ENCODE peak calls at places on chromosomes 12 and 14, in seven cellular contexts. R, L, A, V, O, S and N are unnamed samples.

GRCh38 chr12:92278378-92278828 is 132.8 kb upstream of the BTG1 start:
- DNase-seq in R (peak; percentile 40), L (no peak), A (no peak), V (no peak), O (peak; percentile 57), S (no peak), N (no peak)

GRCh38 chr12:2344476-2344875 is 291.7 kb downstream of the CACNA1C start:
- DNase-seq in R (no peak), L (no peak), A (no peak), V (no peak), O (no peak), S (no peak), N (no peak)

GRCh38 chr12:32125455-32126084 is 18.9 kb downstream of the BICD1 start:
- DNase-seq in R (no peak), L (no peak), A (no peak), V (no peak), O (peak; percentile 57), S (no peak), N (no peak)

GRCh38 chr12:16352481-16352880 is 5.0 kb downstream of the MGST1 start:
- DNase-seq in R (peak; percentile 73), L (no peak), A (no peak), V (no peak), O (peak; percentile 60), S (no peak), N (no peak)

GRCh38 chr14:68882235-68882634 is 89.4 kb upstream of the ZFP36L1 start:
- DNase-seq in R (no peak), L (no peak), A (no peak), V (no peak), O (no peak), S (no peak), N (no peak)

GRCh38 chr14:76090611-76091010 is 61.1 kb upstream of the GPATCH2L start:
- DNase-seq in R (no peak), L (no peak), A (no peak), V (no peak), O (peak; percentile 61), S (no peak), N (no peak)

GRCh38 chr12:19624401-19624930 is 185.2 kb downstream of the AEBP2 start:
- DNase-seq in R (no peak), L (no peak), A (no peak), V (no peak), O (peak; percentile 15), S (no peak), N (no peak)

GRCh38 chr12:26567126-26567525 is 265.9 kb downstream of the ITPR2 start:
- DNase-seq in R (no peak), L (no peak), A (no peak), V (no peak), O (no peak), S (no peak), N (no peak)

GRCh38 chr14:67199016-67199415 is 9.8 kb downstream of the GARIN2 start:
- DNase-seq in R (no peak), L (no peak), A (no peak), V (no peak), O (peak; percentile 5), S (no peak), N (no peak)

GRCh38 chr14:87264796-87265195 is 728.2 kb downstream of the GALC start:
- DNase-seq in R (no peak), L (no peak), A (no peak), V (no peak), O (no peak), S (no peak), N (no peak)

GRCh38 chr12:113030875-113031525 is 25.5 kb upstream of the DTX1 start:
- DNase-seq in R (peak; percentile 79), L (peak; percentile 53), A (no peak), V (peak; percentile 41), O (peak; percentile 59), S (peak; percentile 38), N (peak; percentile 59)

GRCh38 chr14:20632831-20633771 is 8.4 kb downstream of the OR6S1 start:
- DNase-seq in R (peak; percentile 86), L (peak; percentile 61), A (no peak), V (peak; percentile 78), O (peak; percentile 83), S (peak; percentile 73), N (peak; percentile 81)

GRCh38 chr12:109728921-109729836 is 15.6 kb downstream of the FAM222A start:
- DNase-seq in R (no peak), L (no peak), A (peak; percentile 25), V (no peak), O (no peak), S (no peak), N (no peak)

GRCh38 chr14:100019156-100019882 is 45.9 kb upstream of the EVL start:
- DNase-seq in R (peak; percentile 54), L (no peak), A (no peak), V (no peak), O (no peak), S (peak; percentile 19), N (no peak)

GRCh38 chr12:57983150-57983857 is 41.9 kb downstream of the ATP23 start:
- DNase-seq in R (peak; percentile 77), L (no peak), A (no peak), V (peak; percentile 42), O (peak; percentile 63), S (peak; percentile 53), N (no peak)

GRCh38 chr12:15520083-15520482 is 197.8 kb downstream of the PTPRO start:
- DNase-seq in R (no peak), L (no peak), A (no peak), V (peak; percentile 20), O (no peak), S (no peak), N (no peak)

GRCh38 chr12:103880299-103881142 is 39.5 kb upstream of the NT5DC3 start:
- DNase-seq in R (no peak), L (peak; percentile 43), A (no peak), V (no peak), O (no peak), S (no peak), N (peak; percentile 35)

GRCh38 chr14:56514663-56515371 is 64.8 kb upstream of the TMEM260 start:
- DNase-seq in R (peak; percentile 44), L (no peak), A (no peak), V (peak; percentile 16), O (peak; percentile 9), S (no peak), N (no peak)

GRCh38 chr12:57244306-57244696 is 6.7 kb downstream of the STAC3 start:
- DNase-seq in R (no peak), L (no peak), A (no peak), V (peak; percentile 7), O (no peak), S (no peak), N (no peak)

GRCh38 chr12:98738539-98738938 is 93.4 kb downstream of the APAF1 start:
- DNase-seq in R (no peak), L (no peak), A (no peak), V (no peak), O (no peak), S (no peak), N (no peak)

GRCh38 chr14:97180304-97181200 is 383.4 kb downstream of the VRK1 start:
- DNase-seq in R (peak; percentile 3), L (no peak), A (no peak), V (no peak), O (peak; percentile 79), S (no peak), N (no peak)

GRCh38 chr12:26434299-26434915 is 239.0 kb downstream of the SSPN start:
- DNase-seq in R (peak; percentile 70), L (peak; percentile 17), A (no peak), V (peak; percentile 36), O (peak; percentile 71), S (peak; percentile 20), N (peak; percentile 26)

GRCh38 chr12:1776139-1776975 is 44.0 kb upstream of the LRTM2 start:
- DNase-seq in R (peak; percentile 51), L (no peak), A (no peak), V (no peak), O (peak; percentile 74), S (no peak), N (no peak)

GRCh38 chr14:60349663-60350365 is 100.8 kb downstream of the PPM1A start:
- DNase-seq in R (peak; percentile 67), L (peak; percentile 57), A (no peak), V (peak; percentile 22), O (peak; percentile 56), S (peak; percentile 18), N (peak; percentile 54)
- TF ChIP-seq CTCF in R (peak; percentile 40), L (peak; percentile 58), A (peak; percentile 54), V (peak; percentile 75), O (peak; percentile 72), S (peak; percentile 67), N (peak; percentile 65)

GRCh38 chr14:34098045-34098984 is 147.4 kb upstream of the EGLN3 start:
- DNase-seq in R (peak; percentile 74), L (peak; percentile 48), A (no peak), V (peak; percentile 25), O (peak; percentile 45), S (peak; percentile 38), N (peak; percentile 39)
- TF ChIP-seq CTCF in R (peak; percentile 68), L (peak; percentile 66), A (peak; percentile 28), V (peak; percentile 38), O (peak; percentile 79), S (peak; percentile 64), N (peak; percentile 61)

DNA sequence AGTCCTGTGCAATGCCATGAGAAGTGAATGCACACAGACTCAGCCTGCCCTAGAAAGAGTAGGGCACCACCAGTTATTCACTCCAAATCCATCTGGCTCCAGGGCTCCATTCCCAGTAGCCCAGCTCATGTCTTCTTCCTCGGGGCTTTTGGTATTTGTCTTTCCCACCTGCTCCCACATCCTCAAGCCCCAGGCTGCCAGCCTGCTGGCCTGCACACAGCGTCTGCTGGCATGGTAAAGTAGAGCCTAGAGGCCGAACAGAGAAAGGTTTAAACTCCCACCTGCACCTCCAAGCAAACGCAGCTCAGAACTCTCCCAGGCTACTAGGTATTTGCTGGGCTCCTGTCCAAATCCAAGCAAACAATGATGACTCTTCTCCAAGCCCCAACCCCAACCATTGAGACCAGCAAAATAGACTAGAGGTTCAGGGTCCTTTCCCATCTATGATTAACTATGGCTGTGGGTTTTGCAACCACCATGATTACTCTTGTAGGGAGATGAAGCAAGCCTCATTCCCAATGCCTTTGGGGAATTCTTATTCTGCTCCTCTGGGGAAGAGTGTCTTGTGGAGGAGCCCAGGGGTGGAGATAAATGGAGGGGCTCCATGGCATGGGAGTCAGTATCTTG is 5.2 kb upstream of the VDR start:
- DNase-seq in R (no peak), L (no peak), A (no peak), V (no peak), O (no peak), S (no peak), N (no peak)
- TF ChIP-seq CTCF in R (no peak), L (no peak), A (no peak), V (no peak), O (no peak), S (no peak), N (no peak)

GRCh38 chr14:75002392-75003249 is at the start of gene EIF2B2:
- DNase-seq in R (peak; percentile 97), L (peak; percentile 96), A (peak; percentile 98), V (peak; percentile 100), O (peak; percentile 93), S (peak; percentile 98), N (peak; percentile 98)
- TF ChIP-seq CTCF in R (no peak), L (no peak), A (no peak), V (no peak), O (peak; percentile 7), S (peak; percentile 13), N (no peak)

DNA sequence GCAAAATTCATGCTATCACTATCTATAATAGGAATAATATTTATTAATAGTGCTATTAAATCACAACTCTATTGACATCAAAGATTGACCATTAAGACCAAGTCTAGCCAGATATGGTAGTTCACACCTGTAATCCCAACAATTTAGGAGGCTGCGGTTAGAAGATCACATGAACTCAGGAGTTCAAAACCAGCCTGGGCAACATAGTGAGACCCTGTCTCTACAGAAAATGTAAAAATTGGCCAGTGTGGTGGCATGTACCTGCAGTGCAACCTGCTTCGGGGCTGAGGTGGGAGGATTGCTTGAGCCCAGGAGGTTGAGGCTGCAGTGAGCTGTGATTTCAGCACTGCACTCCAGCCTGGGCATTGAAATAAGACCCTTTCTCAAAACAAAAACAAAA is 11.0 kb downstream of the VEZT start:
- DNase-seq in R (no peak), L (no peak), A (no peak), V (no peak), O (no peak), S (no peak), N (no peak)
- TF ChIP-seq CTCF in R (no peak), L (no peak), A (no peak), V (no peak), O (no peak), S (no peak), N (no peak)